ENCODE peak calls at places on chromosomes 12 and 14, in six cellular contexts. T, X, Q, E, V and O are unnamed samples.

GRCh38 chr14:68593806-68594536 is 198.9 kb downstream of the ZFP36L1 start:
- DNase-seq in T (no peak), X (no peak), V (no peak), E (peak; percentile 34), Q (no peak), O (peak; percentile 39)

GRCh38 chr14:103207404-103208072 is 84.3 kb downstream of the TNFAIP2 start:
- DNase-seq in T (no peak), E (peak; percentile 20), V (no peak), Q (no peak), X (no peak), O (peak; percentile 38)

GRCh38 chr12:84551373-84551772 is 361.2 kb downstream of the SLC6A15 start:
- DNase-seq in Q (no peak), X (no peak), T (no peak), E (no peak), V (no peak), O (no peak)

GRCh38 chr12:45789025-45789424 is 59.5 kb downstream of the ARID2 start:
- DNase-seq in E (peak; percentile 35), T (no peak), Q (no peak), X (no peak), V (no peak), O (peak; percentile 23)

GRCh38 chr12:53337998-53338397 is 1.8 kb upstream of the SP7 start:
- DNase-seq in V (no peak), Q (no peak), T (no peak), X (no peak), E (no peak), O (no peak)

GRCh38 chr12:130401703-130402102 is 64.0 kb downstream of the PIWIL1 start:
- DNase-seq in T (peak; percentile 43), E (peak; percentile 1), X (no peak), Q (no peak), V (no peak), O (no peak)

GRCh38 chr14:79971330-79971729 is 240.0 kb downstream of the DIO2 start:
- DNase-seq in V (no peak), E (peak; percentile 53), X (no peak), Q (no peak), T (no peak), O (peak; percentile 88)

GRCh38 chr12:116595186-116595585 is 36.0 kb downstream of the MAP1LC3B2 start:
- DNase-seq in T (no peak), E (no peak), X (no peak), V (no peak), Q (no peak), O (no peak)

GRCh38 chr12:2138871-2139308 is 86.1 kb downstream of the CACNA1C start:
- DNase-seq in E (peak; percentile 32), X (no peak), V (no peak), T (no peak), Q (no peak), O (no peak)

GRCh38 chr14:33563492-33563891 is 387.4 kb downstream of the EGLN3 start:
- DNase-seq in Q (no peak), V (no peak), X (no peak), E (peak; percentile 46), T (no peak), O (no peak)

GRCh38 chr14:91374897-91375747 is 42.5 kb downstream of the CCDC88C start:
- DNase-seq in X (no peak), V (no peak), T (peak; percentile 86), E (no peak), Q (no peak), O (no peak)

GRCh38 chr12:26443309-26443708 is 247.9 kb downstream of the SSPN start:
- DNase-seq in Q (no peak), T (no peak), V (no peak), E (no peak), X (no peak), O (no peak)

GRCh38 chr14:101400815-101401214 is 160.5 kb upstream of the DIO3 start:
- DNase-seq in V (no peak), T (no peak), X (no peak), E (peak; percentile 42), Q (no peak), O (peak; percentile 20)

GRCh38 chr12:42213023-42213422 is 25.0 kb downstream of the YAF2 start:
- DNase-seq in Q (no peak), V (no peak), T (no peak), E (peak; percentile 59), X (no peak), O (peak; percentile 70)